ENCODE peak calls at places on chromosomes 3 and 15, in six cellular contexts. N, R, U, B, S and F are unnamed samples.
A peak's percentile ranks its signal among the peaks of the same experiment; 100 is the strongest.

GRCh38 chr15:69475769-69476358 is 23.2 kb downstream of the RPLP1 start:
- DNase-seq in N (peak; percentile 74), U (peak; percentile 76), S (peak; percentile 65), R (peak; percentile 60), B (peak; percentile 79), F (peak; percentile 85)

GRCh38 chr3:2765002-2765579 is 345.1 kb downstream of the IL5RA start:
- DNase-seq in N (no peak), U (no peak), R (no peak), B (no peak), S (no peak), F (no peak)

GRCh38 chr3:133962879-133963278 is 66.8 kb downstream of the SLCO2A1 start:
- DNase-seq in N (no peak), B (no peak), R (no peak), U (no peak), S (no peak), F (no peak)

GRCh38 chr15:72342385-72342784 is 22.4 kb upstream of the CELF6 start:
- DNase-seq in R (peak; percentile 19), N (no peak), U (peak; percentile 32), S (no peak), B (no peak), F (peak; percentile 45)

GRCh38 chr3:110859340-110859739 is 212.3 kb upstream of the NECTIN3 start:
- DNase-seq in R (no peak), U (no peak), B (no peak), N (no peak), S (no peak), F (no peak)

GRCh38 chr15:78915341-78916087 is 29.3 kb downstream of the CTSH start:
- DNase-seq in B (peak; percentile 80), S (no peak), U (no peak), N (no peak), R (no peak), F (no peak)

GRCh38 chr3:101519685-101520365 is 6.8 kb upstream of the SENP7 start:
- DNase-seq in U (no peak), S (no peak), B (no peak), N (no peak), R (no peak), F (no peak)

GRCh38 chr3:70916375-70917055 is 604.1 kb upstream of the MDFIC2 start:
- DNase-seq in R (no peak), B (no peak), N (no peak), U (no peak), S (no peak), F (no peak)

GRCh38 chr3:29503969-29504368 is 223.1 kb downstream of the RBMS3 start:
- DNase-seq in B (peak; percentile 52), R (no peak), N (no peak), U (no peak), S (no peak), F (no peak)

GRCh38 chr3:175818811-175819464 is 959.8 kb downstream of the NAALADL2 start:
- DNase-seq in N (no peak), U (no peak), S (no peak), B (no peak), R (no peak), F (no peak)

GRCh38 chr3:37174532-37175126 is at the start of gene LRRFIP2:
- DNase-seq in R (peak; percentile 53), S (no peak), B (no peak), N (no peak), U (no peak), F (no peak)

GRCh38 chr3:114879059-114880031 is 267.7 kb downstream of the ZBTB20 start:
- DNase-seq in S (no peak), R (no peak), N (no peak), B (no peak), U (no peak), F (no peak)

GRCh38 chr3:46663611-46664135 is 29.8 kb downstream of the ALS2CL start:
- DNase-seq in U (no peak), N (peak; percentile 2), S (no peak), B (no peak), R (no peak), F (peak; percentile 41)

GRCh38 chr3:9820944-9821343 is 10.9 kb downstream of the TTLL3 start:
- DNase-seq in B (no peak), R (no peak), N (no peak), S (no peak), U (no peak), F (no peak)

GRCh38 chr15:45641374-45641778 is 6.5 kb downstream of the SQOR start:
- DNase-seq in R (no peak), S (no peak), B (peak; percentile 33), U (no peak), N (no peak), F (no peak)

GRCh38 chr3:46489875-46490274 is 7.9 kb upstream of the RTP3 start:
- DNase-seq in U (no peak), R (no peak), B (no peak), S (no peak), N (no peak), F (no peak)

GRCh38 chr3:126358038-126358815 is 1.0 kb upstream of the KLF15 start:
- DNase-seq in U (no peak), N (no peak), B (no peak), S (no peak), R (no peak), F (no peak)

GRCh38 chr15:62756995-62757360 is 285.6 kb upstream of the TPM1 start:
- DNase-seq in B (no peak), R (no peak), N (no peak), U (no peak), S (no peak), F (no peak)